ENCODE peak calls at places on chromosomes 1 and 21, in five cellular contexts. Z, G, A, W and H are unnamed samples.

GRCh38 chr1:7437608-7438395 is 333.3 kb upstream of the VAMP3 start:
- DNase-seq in A (no peak), Z (no peak), G (no peak), W (no peak), H (no peak)

GRCh38 chr1:235409045-235409820 is 42.0 kb downstream of the TBCE start:
- DNase-seq in W (no peak), G (no peak), Z (no peak), A (no peak), H (peak)

GRCh38 chr1:43207229-43207853 is 35.2 kb downstream of the CFAP57 start:
- DNase-seq in W (no peak), Z (no peak), A (no peak), G (no peak), H (peak)

GRCh38 chr1:168343566-168343965 is 62.9 kb downstream of the TBX19 start:
- DNase-seq in W (no peak), A (peak), G (no peak), Z (no peak), H (no peak)

GRCh38 chr1:161195171-161195570 is 3.7 kb downstream of the ADAMTS4 start:
- DNase-seq in W (no peak), A (no peak), Z (no peak), G (no peak), H (no peak)

GRCh38 chr1:227215863-227216510 is 102.3 kb downstream of the CDC42BPA start:
- DNase-seq in G (no peak), A (peak), Z (no peak), W (no peak), H (no peak)

GRCh38 chr1:89779541-89779940 is 41.3 kb upstream of the LRRC8D start:
- DNase-seq in A (no peak), W (no peak), G (no peak), Z (no peak), H (no peak)

GRCh38 chr1:241485554-241485992 is 34.0 kb downstream of the FH start:
- DNase-seq in Z (no peak), A (peak), G (no peak), W (no peak), H (peak)

GRCh38 chr1:30708361-30708728 is 15.0 kb downstream of the MATN1 start:
- DNase-seq in A (no peak), G (no peak), Z (no peak), W (no peak), H (no peak)

GRCh38 chr1:54362881-54363340 is 43.3 kb downstream of the SSBP3 start:
- DNase-seq in G (no peak), W (no peak), Z (no peak), A (no peak), H (peak)

GRCh38 chr1:151368745-151369610 is 3.5 kb downstream of the SELENBP1 start:
- DNase-seq in W (no peak), Z (no peak), A (no peak), G (no peak), H (no peak)

GRCh38 chr1:113871597-113872113 is at the start of gene PTPN22:
- DNase-seq in Z (peak), G (no peak), A (peak), W (peak), H (peak)

GRCh38 chr1:217482356-217483102 is 148.4 kb downstream of the GPATCH2 start:
- DNase-seq in A (peak), G (no peak), W (no peak), Z (no peak), H (peak)

GRCh38 chr1:93350875-93351274 is 5.2 kb downstream of the DR1 start:
- DNase-seq in Z (no peak), W (no peak), G (no peak), A (no peak), H (no peak)

GRCh38 chr1:225816643-225817538 is 7.0 kb downstream of the EPHX1 start:
- DNase-seq in A (no peak), W (no peak), Z (no peak), G (peak), H (peak)

GRCh38 chr1:59314776-59315528 is 18.1 kb downstream of the FGGY start:
- DNase-seq in A (no peak), W (no peak), Z (no peak), G (no peak), H (no peak)

GRCh38 chr1:30727796-30728195 is 4.4 kb upstream of the MATN1 start:
- DNase-seq in G (no peak), Z (no peak), A (peak), W (no peak), H (peak)

GRCh38 chr1:226702318-226702956 is 36.6 kb downstream of the ITPKB start:
- DNase-seq in W (no peak), G (no peak), A (peak), Z (no peak), H (peak)

GRCh38 chr1:95467036-95467435 is 233.0 kb downstream of the RWDD3 start:
- DNase-seq in A (peak), Z (no peak), G (no peak), W (no peak), H (no peak)

GRCh38 chr1:198934901-198935301 is 296.1 kb downstream of the PTPRC start:
- DNase-seq in A (peak), W (peak), Z (peak), G (peak), H (peak)

GRCh38 chr1:91630803-91631202 is 130.2 kb downstream of the CDC7 start:
- DNase-seq in A (no peak), G (no peak), W (no peak), Z (no peak), H (no peak)

GRCh38 chr21:41598561-41599511 is 90.9 kb upstream of the TMPRSS2 start:
- DNase-seq in A (no peak), G (no peak), Z (no peak), W (no peak), H (no peak)

GRCh38 chr21:29238052-29238966 is 60.4 kb upstream of the BACH1 start:
- DNase-seq in G (no peak), Z (no peak), W (no peak), A (no peak), H (peak)

GRCh38 chr1:210467440-210468040 is 138.8 kb downstream of the HHAT start:
- DNase-seq in G (no peak), W (no peak), A (no peak), Z (no peak), H (peak)

GRCh38 chr1:234322097-234322496 is 51.2 kb upstream of the COA6 start:
- DNase-seq in G (no peak), W (no peak), Z (no peak), A (no peak), H (no peak)

GRCh38 chr1:91958926-91959325 is 9.7 kb downstream of the BRDT start:
- DNase-seq in Z (no peak), A (peak), W (no peak), G (no peak), H (no peak)

GRCh38 chr1:20530261-20530660 is 22.1 kb upstream of the FAM43B start:
- DNase-seq in G (no peak), W (no peak), A (no peak), Z (no peak), H (no peak)

GRCh38 chr21:38538353-38538752 is 40.1 kb upstream of the ERG start:
- DNase-seq in A (no peak), G (no peak), Z (no peak), W (no peak), H (no peak)

GRCh38 chr21:29256125-29256895 is 42.4 kb upstream of the BACH1 start:
- DNase-seq in G (peak), W (no peak), A (peak), Z (no peak), H (no peak)

GRCh38 chr1:84206416-84206815 is 62.3 kb downstream of the PRKACB start:
- DNase-seq in W (no peak), A (no peak), G (no peak), Z (no peak), H (no peak)